ENCODE peak calls at places on chromosomes 2 and 18, in six cellular contexts. One of them, this sample, is unnamed.

GRCh38 chr2:169329669-169330554 is 32.4 kb downstream of the LRP2 start:
- DNase-seq in K562: no peak
- DNase-seq in GM12892: no peak
- DNase-seq in HepG2: no peak
- DNase-seq in GM12878: no peak
- DNase-seq in H1: no peak
- DNase-seq in this sample: no peak

GRCh38 chr2:161373939-161374338 is 42.2 kb upstream of the TBR1 start:
- DNase-seq in HepG2: no peak
- DNase-seq in K562: no peak
- DNase-seq in H1: no peak
- DNase-seq in GM12892: no peak
- DNase-seq in GM12878: no peak
- DNase-seq in this sample: no peak

GRCh38 chr2:230888824-230889400 is 24.2 kb downstream of the ITM2C start:
- DNase-seq in GM12892: no peak
- DNase-seq in HepG2: no peak
- DNase-seq in GM12878: no peak
- DNase-seq in K562: no peak
- DNase-seq in H1: no peak
- DNase-seq in this sample: no peak

GRCh38 chr18:47382171-47382570 is 130.7 kb upstream of the SKOR2 start:
- DNase-seq in H1: no peak
- DNase-seq in GM12878: no peak
- DNase-seq in GM12892: no peak
- DNase-seq in HepG2: no peak
- DNase-seq in K562: no peak
- DNase-seq in this sample: no peak

GRCh38 chr2:94767336-94767735 is 103.9 kb upstream of the TEKT4 start:
- DNase-seq in H1: no peak
- DNase-seq in GM12878: no peak
- DNase-seq in HepG2: no peak
- DNase-seq in K562: no peak
- DNase-seq in GM12892: no peak
- DNase-seq in this sample: no peak

GRCh38 chr2:134774074-134774742 is 55.4 kb upstream of the TMEM163 start:
- DNase-seq in K562: peak; percentile 25
- DNase-seq in HepG2: no peak
- DNase-seq in GM12892: no peak
- DNase-seq in H1: no peak
- DNase-seq in GM12878: no peak
- DNase-seq in this sample: no peak

GRCh38 chr2:217822296-217823252 is 180.2 kb downstream of the TNS1 start:
- DNase-seq in GM12878: no peak
- DNase-seq in K562: no peak
- DNase-seq in GM12892: no peak
- DNase-seq in HepG2: no peak
- DNase-seq in H1: no peak
- DNase-seq in this sample: no peak

GRCh38 chr2:237927135-237927534 is 39.7 kb upstream of the UBE2F start:
- DNase-seq in GM12892: no peak
- DNase-seq in H1: no peak
- DNase-seq in K562: no peak
- DNase-seq in HepG2: no peak
- DNase-seq in GM12878: no peak
- DNase-seq in this sample: no peak

GRCh38 chr2:10901565-10901964 is 10.2 kb upstream of the KCNF1 start:
- DNase-seq in HepG2: no peak
- DNase-seq in K562: no peak
- DNase-seq in H1: no peak
- DNase-seq in GM12878: no peak
- DNase-seq in GM12892: no peak
- DNase-seq in this sample: no peak

GRCh38 chr18:53603281-53603680 is 621.2 kb downstream of the MBD2 start:
- DNase-seq in H1: no peak
- DNase-seq in HepG2: no peak
- DNase-seq in K562: no peak
- DNase-seq in GM12878: no peak
- DNase-seq in GM12892: no peak
- DNase-seq in this sample: no peak

GRCh38 chr18:8791171-8791651 is 85.9 kb downstream of the MTCL1 start:
- DNase-seq in H1: no peak
- DNase-seq in HepG2: peak; percentile 23
- DNase-seq in GM12892: no peak
- DNase-seq in K562: no peak
- DNase-seq in GM12878: no peak
- DNase-seq in this sample: no peak

GRCh38 chr2:28413152-28413895 is 20.7 kb downstream of the FOSL2 start:
- DNase-seq in GM12892: no peak
- DNase-seq in K562: no peak
- DNase-seq in H1: no peak
- DNase-seq in HepG2: no peak
- DNase-seq in GM12878: no peak
- DNase-seq in this sample: no peak

GRCh38 chr2:134408386-134408785 is 154.5 kb downstream of the MGAT5 start:
- DNase-seq in GM12892: no peak
- DNase-seq in GM12878: no peak
- DNase-seq in H1: no peak
- DNase-seq in K562: no peak
- DNase-seq in HepG2: no peak
- DNase-seq in this sample: no peak

GRCh38 chr2:145168091-145168490 is 648.2 kb upstream of the ZEB2 start:
- DNase-seq in HepG2: no peak
- DNase-seq in GM12892: no peak
- DNase-seq in GM12878: no peak
- DNase-seq in K562: no peak
- DNase-seq in H1: no peak
- DNase-seq in this sample: no peak

GRCh38 chr18:55546873-55547704 is 40.9 kb downstream of the TCF4 start:
- DNase-seq in K562: peak; percentile 12
- DNase-seq in H1: no peak
- DNase-seq in GM12892: no peak
- DNase-seq in HepG2: no peak
- DNase-seq in GM12878: no peak
- DNase-seq in this sample: no peak

GRCh38 chr2:18749912-18750526 is 160.7 kb upstream of the NT5C1B start:
- DNase-seq in H1: no peak
- DNase-seq in GM12878: no peak
- DNase-seq in K562: peak; percentile 51
- DNase-seq in HepG2: peak; percentile 65
- DNase-seq in GM12892: no peak
- DNase-seq in this sample: no peak

GRCh38 chr2:172172513-172173217 is 70.0 kb upstream of the DLX2 start:
- DNase-seq in GM12892: peak; percentile 27
- DNase-seq in GM12878: no peak
- DNase-seq in K562: peak; percentile 67
- DNase-seq in HepG2: peak; percentile 43
- DNase-seq in H1: peak; percentile 58
- DNase-seq in this sample: peak; percentile 42

GRCh38 chr2:74391209-74391579 is 11.1 kb upstream of the DCTN1 start:
- DNase-seq in GM12878: no peak
- DNase-seq in K562: peak; percentile 29
- DNase-seq in H1: no peak
- DNase-seq in GM12892: no peak
- DNase-seq in HepG2: no peak
- DNase-seq in this sample: no peak

GRCh38 chr2:78020500-78020899 is 498.3 kb upstream of the LRRTM4 start:
- DNase-seq in GM12878: no peak
- DNase-seq in K562: no peak
- DNase-seq in H1: no peak
- DNase-seq in GM12892: no peak
- DNase-seq in HepG2: no peak
- DNase-seq in this sample: no peak

GRCh38 chr2:219058541-219059374 is 2.0 kb downstream of the IHH start:
- DNase-seq in K562: no peak
- DNase-seq in GM12878: no peak
- DNase-seq in HepG2: peak; percentile 85
- DNase-seq in GM12892: no peak
- DNase-seq in H1: no peak
- DNase-seq in this sample: peak; percentile 30

GRCh38 chr2:112784199-112785189 is at the start of gene IL1A:
- DNase-seq in GM12878: no peak
- DNase-seq in H1: peak; percentile 17
- DNase-seq in K562: peak; percentile 65
- DNase-seq in GM12892: no peak
- DNase-seq in HepG2: no peak
- DNase-seq in this sample: no peak

GRCh38 chr2:190117305-190117704 is 54.8 kb upstream of the MSTN start:
- DNase-seq in K562: no peak
- DNase-seq in HepG2: no peak
- DNase-seq in GM12892: no peak
- DNase-seq in H1: no peak
- DNase-seq in GM12878: no peak
- DNase-seq in this sample: no peak

GRCh38 chr2:133506962-133507361 is 61.3 kb downstream of the NCKAP5 start:
- DNase-seq in GM12892: no peak
- DNase-seq in H1: no peak
- DNase-seq in K562: no peak
- DNase-seq in GM12878: no peak
- DNase-seq in HepG2: no peak
- DNase-seq in this sample: no peak

GRCh38 chr2:170573660-170574059 is 141.5 kb upstream of the SP5 start:
- DNase-seq in HepG2: peak; percentile 38
- DNase-seq in GM12892: no peak
- DNase-seq in GM12878: no peak
- DNase-seq in K562: no peak
- DNase-seq in H1: no peak
- DNase-seq in this sample: no peak

DNA sequence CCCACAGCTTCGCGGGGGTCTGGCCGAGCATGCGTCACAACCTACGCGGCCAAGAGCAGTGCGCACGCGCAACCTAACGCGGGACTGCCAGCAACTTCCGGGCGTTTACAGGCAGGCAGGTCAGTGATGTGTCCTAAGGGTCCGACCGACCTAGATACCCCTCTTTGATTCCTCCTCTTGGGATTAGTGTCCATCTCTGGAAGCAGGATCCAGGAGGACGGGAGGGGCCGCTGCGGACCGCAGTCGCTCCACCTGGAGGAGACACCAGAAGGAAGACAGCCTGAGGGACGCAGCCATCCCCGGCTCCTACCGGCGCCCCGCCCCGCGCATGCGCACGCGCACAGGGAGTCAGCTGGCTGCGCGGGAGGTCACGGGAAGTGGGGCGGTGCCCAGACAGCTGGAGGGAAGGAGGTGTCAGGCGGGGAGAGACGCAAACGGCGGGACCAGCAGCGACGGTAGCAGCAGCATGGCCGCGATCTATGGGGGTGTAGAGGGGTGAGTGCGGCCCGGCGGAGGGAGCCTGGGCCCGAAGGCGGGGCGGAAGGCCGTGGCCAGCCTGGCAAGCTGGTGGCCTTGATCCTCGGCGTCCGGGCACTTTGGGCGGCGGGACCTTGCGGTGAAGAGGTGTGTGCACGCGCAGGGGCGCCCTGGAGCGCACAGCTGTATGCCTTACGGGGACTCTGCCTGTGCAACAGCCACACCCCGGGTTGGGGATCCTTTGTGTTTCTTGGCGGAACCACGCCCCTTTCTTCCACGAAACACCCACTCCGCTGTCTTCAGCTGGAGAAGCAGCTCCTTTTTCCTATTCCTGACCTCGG is at the start of gene NAGK:
- DNase-seq in HepG2: peak; percentile 93
- DNase-seq in K562: peak; percentile 96
- DNase-seq in GM12892: peak; percentile 93
- DNase-seq in GM12878: peak; percentile 91
- DNase-seq in H1: peak; percentile 86
- DNase-seq in this sample: peak; percentile 91
- TF ChIP-seq POLR2A in HepG2: peak; percentile 99
- TF ChIP-seq POLR2A in K562: peak; percentile 99
- TF ChIP-seq POLR2A in GM12892: peak; percentile 98
- TF ChIP-seq POLR2A in GM12878: peak; percentile 100
- TF ChIP-seq POLR2A in H1: peak; percentile 85
- TF ChIP-seq POLR2A in this sample: peak; percentile 96

DNA sequence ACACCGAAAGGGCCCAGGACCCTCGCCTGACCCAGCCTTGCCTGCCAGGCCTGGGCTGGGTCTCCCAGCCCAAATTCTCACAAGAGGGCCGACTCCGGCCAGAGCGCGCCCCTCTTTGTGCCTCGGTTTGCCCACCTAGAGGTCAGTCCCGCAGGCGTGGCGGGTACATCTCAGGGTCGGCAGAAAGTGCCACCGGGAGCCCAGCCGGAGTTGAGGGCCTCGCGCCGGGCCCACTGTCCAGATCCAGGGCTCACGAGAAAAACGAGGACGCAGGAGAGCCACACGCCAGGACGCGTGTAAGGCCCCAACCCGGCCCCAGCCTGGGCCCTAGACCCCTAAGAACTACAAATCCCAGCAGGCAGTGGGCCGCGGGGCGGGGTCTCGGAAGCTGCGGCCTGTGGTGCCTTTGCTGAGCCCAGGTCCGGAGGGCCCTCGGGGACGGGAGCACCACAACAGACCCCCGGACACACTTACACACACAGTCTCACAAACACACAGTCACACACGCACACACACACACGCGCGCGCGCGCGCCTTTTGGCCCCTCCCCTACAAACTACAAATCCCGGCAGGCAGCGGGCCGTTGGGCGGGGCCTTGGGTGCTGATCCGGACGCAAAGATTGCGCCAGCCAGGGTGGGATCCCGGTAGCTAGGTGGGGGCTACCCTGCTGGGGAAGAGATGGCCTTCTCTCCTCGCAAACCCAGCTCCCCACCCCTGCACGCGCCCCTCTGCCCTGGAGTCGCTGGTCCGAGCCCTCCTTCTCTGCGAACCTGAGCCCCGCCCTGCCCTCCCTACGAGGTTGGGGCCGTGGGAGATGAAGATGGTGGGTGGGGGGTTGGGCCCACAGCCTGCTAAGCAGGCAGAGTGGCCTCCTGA is at the start of gene SH2D6:
- DNase-seq in HepG2: peak; percentile 86
- DNase-seq in GM12878: no peak
- DNase-seq in K562: peak; percentile 93
- DNase-seq in GM12892: peak; percentile 93
- DNase-seq in H1: no peak
- DNase-seq in this sample: peak; percentile 89
- TF ChIP-seq POLR2AphosphoS5 in HepG2: peak; percentile 74
- TF ChIP-seq POLR2AphosphoS5 in GM12878: peak; percentile 39
- TF ChIP-seq POLR2AphosphoS5 in K562: peak; percentile 53
- TF ChIP-seq POLR2AphosphoS5 in GM12892: peak; percentile 23
- TF ChIP-seq POLR2AphosphoS5 in H1: peak; percentile 74
- TF ChIP-seq POLR2AphosphoS5 in this sample: peak; percentile 51

GRCh38 chr18:79570266-79571201 is 109.1 kb upstream of the CTDP1 start:
- DNase-seq in GM12878: no peak
- DNase-seq in HepG2: no peak
- DNase-seq in GM12892: no peak
- DNase-seq in K562: no peak
- DNase-seq in H1: no peak
- DNase-seq in this sample: no peak
- TF ChIP-seq TAF1 in GM12878: no peak
- TF ChIP-seq TAF1 in HepG2: no peak
- TF ChIP-seq TAF1 in GM12892: no peak
- TF ChIP-seq TAF1 in K562: no peak
- TF ChIP-seq TAF1 in H1: no peak
- TF ChIP-seq TAF1 in this sample: no peak

DNA sequence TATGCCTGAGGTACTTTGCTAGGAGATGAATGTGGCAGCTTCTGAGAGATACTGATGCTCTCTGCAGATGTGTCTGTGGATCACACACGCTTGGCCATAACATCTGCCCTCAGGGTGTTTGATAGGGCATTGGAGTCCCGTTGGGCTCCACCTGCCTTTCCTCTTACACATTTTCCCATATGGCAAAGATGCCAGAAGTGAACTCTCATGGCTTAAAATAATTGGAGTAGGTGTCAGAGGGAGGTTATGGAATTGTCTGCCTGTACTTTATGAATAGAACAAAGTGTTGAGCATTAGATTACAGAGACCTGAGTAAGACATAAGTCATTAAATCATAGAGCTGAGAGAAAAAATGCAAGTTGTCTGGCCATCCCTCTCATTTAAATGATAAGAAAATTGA is 75.3 kb upstream of the PNPT1 start:
- DNase-seq in GM12892: no peak
- DNase-seq in GM12878: no peak
- DNase-seq in K562: no peak
- DNase-seq in H1: no peak
- DNase-seq in HepG2: no peak
- DNase-seq in this sample: no peak
- TF ChIP-seq POLR2A in GM12892: no peak
- TF ChIP-seq POLR2A in GM12878: no peak
- TF ChIP-seq POLR2A in K562: no peak
- TF ChIP-seq POLR2A in H1: no peak
- TF ChIP-seq POLR2A in HepG2: no peak
- TF ChIP-seq POLR2A in this sample: no peak